ENCODE peak calls at places on chromosomes 5 and 9, in seven cellular contexts. One of them, this sample, is unnamed.

GRCh38 chr5:5344051-5344571 is 78.4 kb upstream of the ICE1 start:
- DNase-seq in mesendoderm: no peak
- DNase-seq in IMR-90: no peak
- DNase-seq in H9: no peak
- DNase-seq in neuronal stem cell: no peak
- DNase-seq in H1: no peak
- DNase-seq in mesenchymal stem cell: no peak
- DNase-seq in this sample: no peak

GRCh38 chr9:126857261-126857960 is 3.0 kb upstream of the ZBTB34 start:
- DNase-seq in mesendoderm: no peak
- DNase-seq in IMR-90: no peak
- DNase-seq in H9: no peak
- DNase-seq in neuronal stem cell: no peak
- DNase-seq in H1: no peak
- DNase-seq in mesenchymal stem cell: no peak
- DNase-seq in this sample: no peak

GRCh38 chr5:51987679-51988209 is 604.5 kb downstream of the ISL1 start:
- DNase-seq in mesendoderm: no peak
- DNase-seq in IMR-90: no peak
- DNase-seq in H9: no peak
- DNase-seq in neuronal stem cell: no peak
- DNase-seq in H1: no peak
- DNase-seq in mesenchymal stem cell: no peak
- DNase-seq in this sample: no peak

GRCh38 chr5:57735754-57736153 is 253.1 kb upstream of the ACTBL2 start:
- DNase-seq in mesendoderm: no peak
- DNase-seq in IMR-90: peak; percentile 96
- DNase-seq in H9: no peak
- DNase-seq in neuronal stem cell: no peak
- DNase-seq in H1: no peak
- DNase-seq in mesenchymal stem cell: peak; percentile 88
- DNase-seq in this sample: peak; percentile 81

GRCh38 chr9:131013771-131014676 is 5.0 kb downstream of the LAMC3 start:
- DNase-seq in mesendoderm: no peak
- DNase-seq in IMR-90: no peak
- DNase-seq in H9: no peak
- DNase-seq in neuronal stem cell: no peak
- DNase-seq in H1: no peak
- DNase-seq in mesenchymal stem cell: no peak
- DNase-seq in this sample: no peak

GRCh38 chr5:74519161-74519571 is 121.4 kb downstream of the ENC1 start:
- DNase-seq in mesendoderm: peak; percentile 52
- DNase-seq in IMR-90: no peak
- DNase-seq in H9: no peak
- DNase-seq in neuronal stem cell: no peak
- DNase-seq in H1: no peak
- DNase-seq in mesenchymal stem cell: no peak
- DNase-seq in this sample: no peak

GRCh38 chr9:684055-684949 is 157.2 kb upstream of the DMRT1 start:
- DNase-seq in mesendoderm: peak; percentile 76
- DNase-seq in IMR-90: peak; percentile 81
- DNase-seq in H9: peak; percentile 44
- DNase-seq in neuronal stem cell: peak; percentile 54
- DNase-seq in H1: no peak
- DNase-seq in mesenchymal stem cell: peak; percentile 73
- DNase-seq in this sample: no peak

GRCh38 chr9:74760031-74760700 is 127.6 kb downstream of the TRPM6 start:
- DNase-seq in mesendoderm: no peak
- DNase-seq in IMR-90: peak; percentile 97
- DNase-seq in H9: no peak
- DNase-seq in neuronal stem cell: no peak
- DNase-seq in H1: no peak
- DNase-seq in mesenchymal stem cell: peak; percentile 85
- DNase-seq in this sample: peak; percentile 91

GRCh38 chr5:108315829-108316228 is 66.1 kb downstream of the FBXL17 start:
- DNase-seq in mesendoderm: no peak
- DNase-seq in IMR-90: peak; percentile 23
- DNase-seq in H9: no peak
- DNase-seq in neuronal stem cell: no peak
- DNase-seq in H1: no peak
- DNase-seq in mesenchymal stem cell: no peak
- DNase-seq in this sample: no peak

GRCh38 chr5:178476531-178476930 is 113.7 kb downstream of the COL23A1 start:
- DNase-seq in mesendoderm: no peak
- DNase-seq in IMR-90: no peak
- DNase-seq in H9: no peak
- DNase-seq in neuronal stem cell: no peak
- DNase-seq in H1: no peak
- DNase-seq in mesenchymal stem cell: no peak
- DNase-seq in this sample: no peak

GRCh38 chr9:91192379-91192775 is 169.3 kb downstream of the AUH start:
- DNase-seq in mesendoderm: no peak
- DNase-seq in IMR-90: peak; percentile 42
- DNase-seq in H9: no peak
- DNase-seq in neuronal stem cell: no peak
- DNase-seq in H1: peak; percentile 24
- DNase-seq in mesenchymal stem cell: peak; percentile 69
- DNase-seq in this sample: no peak

GRCh38 chr5:31225118-31225517 is 31.6 kb downstream of the CDH6 start:
- DNase-seq in mesendoderm: no peak
- DNase-seq in IMR-90: peak; percentile 98
- DNase-seq in H9: no peak
- DNase-seq in neuronal stem cell: no peak
- DNase-seq in H1: no peak
- DNase-seq in mesenchymal stem cell: peak; percentile 58
- DNase-seq in this sample: no peak

GRCh38 chr9:135346438-135347050 is 133.0 kb upstream of the PPP1R26 start:
- DNase-seq in mesendoderm: no peak
- DNase-seq in IMR-90: no peak
- DNase-seq in H9: no peak
- DNase-seq in neuronal stem cell: no peak
- DNase-seq in H1: no peak
- DNase-seq in mesenchymal stem cell: no peak
- DNase-seq in this sample: no peak

GRCh38 chr5:57655228-57655627 is 172.6 kb upstream of the ACTBL2 start:
- DNase-seq in mesendoderm: no peak
- DNase-seq in IMR-90: no peak
- DNase-seq in H9: no peak
- DNase-seq in neuronal stem cell: no peak
- DNase-seq in H1: no peak
- DNase-seq in mesenchymal stem cell: no peak
- DNase-seq in this sample: no peak

GRCh38 chr5:112373888-112374287 is 45.2 kb downstream of the EPB41L4A start:
- DNase-seq in mesendoderm: no peak
- DNase-seq in IMR-90: no peak
- DNase-seq in H9: no peak
- DNase-seq in neuronal stem cell: no peak
- DNase-seq in H1: no peak
- DNase-seq in mesenchymal stem cell: no peak
- DNase-seq in this sample: no peak

GRCh38 chr9:71515103-71515502 is 253.2 kb downstream of the CEMIP2 start:
- DNase-seq in mesendoderm: no peak
- DNase-seq in IMR-90: no peak
- DNase-seq in H9: no peak
- DNase-seq in neuronal stem cell: no peak
- DNase-seq in H1: no peak
- DNase-seq in mesenchymal stem cell: no peak
- DNase-seq in this sample: no peak

GRCh38 chr9:34378376-34379060 is 1.8 kb upstream of the MYORG start:
- DNase-seq in mesendoderm: no peak
- DNase-seq in IMR-90: no peak
- DNase-seq in H9: no peak
- DNase-seq in neuronal stem cell: no peak
- DNase-seq in H1: no peak
- DNase-seq in mesenchymal stem cell: no peak
- DNase-seq in this sample: no peak

GRCh38 chr5:170753311-170753710 is 30.2 kb upstream of the GABRP start:
- DNase-seq in mesendoderm: no peak
- DNase-seq in IMR-90: no peak
- DNase-seq in H9: no peak
- DNase-seq in neuronal stem cell: no peak
- DNase-seq in H1: no peak
- DNase-seq in mesenchymal stem cell: no peak
- DNase-seq in this sample: no peak

GRCh38 chr5:135094339-135095051 is 60.5 kb upstream of the PITX1 start:
- DNase-seq in mesendoderm: no peak
- DNase-seq in IMR-90: no peak
- DNase-seq in H9: no peak
- DNase-seq in neuronal stem cell: no peak
- DNase-seq in H1: no peak
- DNase-seq in mesenchymal stem cell: no peak
- DNase-seq in this sample: no peak

GRCh38 chr9:133803028-133803585 is 65.0 kb upstream of the SARDH start:
- DNase-seq in mesendoderm: no peak
- DNase-seq in IMR-90: peak; percentile 33
- DNase-seq in H9: no peak
- DNase-seq in neuronal stem cell: no peak
- DNase-seq in H1: no peak
- DNase-seq in mesenchymal stem cell: peak; percentile 58
- DNase-seq in this sample: peak; percentile 37

GRCh38 chr9:88824711-88825110 is 166.6 kb upstream of the S1PR3 start:
- DNase-seq in mesendoderm: no peak
- DNase-seq in IMR-90: no peak
- DNase-seq in H9: no peak
- DNase-seq in neuronal stem cell: no peak
- DNase-seq in H1: no peak
- DNase-seq in mesenchymal stem cell: no peak
- DNase-seq in this sample: no peak

GRCh38 chr5:176534640-176535039 is 2.6 kb downstream of the RNF44 start:
- DNase-seq in mesendoderm: no peak
- DNase-seq in IMR-90: no peak
- DNase-seq in H9: no peak
- DNase-seq in neuronal stem cell: no peak
- DNase-seq in H1: no peak
- DNase-seq in mesenchymal stem cell: no peak
- DNase-seq in this sample: no peak

GRCh38 chr5:34657550-34657921 is 1.4 kb downstream of the RAI14 start:
- DNase-seq in mesendoderm: peak; percentile 72
- DNase-seq in IMR-90: peak; percentile 42
- DNase-seq in H9: no peak
- DNase-seq in neuronal stem cell: no peak
- DNase-seq in H1: no peak
- DNase-seq in mesenchymal stem cell: peak; percentile 72
- DNase-seq in this sample: no peak

GRCh38 chr5:42985129-42986037 is 54.7 kb downstream of the ANXA2R start:
- DNase-seq in mesendoderm: no peak
- DNase-seq in IMR-90: peak; percentile 88
- DNase-seq in H9: no peak
- DNase-seq in neuronal stem cell: no peak
- DNase-seq in H1: no peak
- DNase-seq in mesenchymal stem cell: peak; percentile 82
- DNase-seq in this sample: peak; percentile 63

GRCh38 chr5:100306000-100306399 is 229.2 kb upstream of the FAM174A start:
- DNase-seq in mesendoderm: no peak
- DNase-seq in IMR-90: no peak
- DNase-seq in H9: no peak
- DNase-seq in neuronal stem cell: no peak
- DNase-seq in H1: no peak
- DNase-seq in mesenchymal stem cell: no peak
- DNase-seq in this sample: no peak

DNA sequence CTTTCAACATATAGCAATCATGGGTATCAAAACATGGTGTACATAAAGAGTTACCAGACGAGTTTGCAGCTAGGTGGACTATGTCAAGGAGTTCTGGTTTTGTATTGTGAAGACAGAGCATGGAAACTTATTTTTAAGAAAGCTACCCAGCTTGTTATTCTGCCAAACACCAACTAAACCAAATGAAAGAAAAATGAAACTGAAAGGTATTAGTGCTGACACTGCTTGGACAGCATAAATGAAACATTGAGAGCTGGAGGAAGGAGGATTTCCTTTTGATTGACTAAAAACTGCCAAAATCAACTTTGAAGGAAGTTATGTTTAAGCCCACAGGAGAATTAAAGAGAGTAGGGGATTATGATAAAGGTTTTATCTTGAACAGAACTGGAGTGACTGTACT is 766.3 kb downstream of the PTPRD start:
- DNase-seq in mesendoderm: no peak
- DNase-seq in IMR-90: no peak
- DNase-seq in H9: no peak
- DNase-seq in neuronal stem cell: no peak
- DNase-seq in H1: no peak
- DNase-seq in mesenchymal stem cell: no peak
- DNase-seq in this sample: no peak
- H2BK5ac ChIP-seq in mesendoderm: no peak overlapping the region
- H2BK5ac ChIP-seq in IMR-90: no peak overlapping the region
- H2BK5ac ChIP-seq in H9: no peak overlapping the region
- H2BK5ac ChIP-seq in neuronal stem cell: no peak overlapping the region
- H2BK5ac ChIP-seq in H1: no peak overlapping the region
- H2BK5ac ChIP-seq in mesenchymal stem cell: no peak overlapping the region
- H2BK5ac ChIP-seq in this sample: no peak overlapping the region

GRCh38 chr5:90873033-90873517 is 314.5 kb downstream of the ADGRV1 start:
- DNase-seq in mesendoderm: no peak
- DNase-seq in IMR-90: no peak
- DNase-seq in H9: no peak
- DNase-seq in neuronal stem cell: no peak
- DNase-seq in H1: no peak
- DNase-seq in mesenchymal stem cell: no peak
- DNase-seq in this sample: no peak
- H3K4me2 ChIP-seq in mesendoderm: no peak overlapping the region
- H3K4me2 ChIP-seq in IMR-90: no peak overlapping the region
- H3K4me2 ChIP-seq in H9: no peak overlapping the region
- H3K4me2 ChIP-seq in neuronal stem cell: no peak overlapping the region
- H3K4me2 ChIP-seq in H1: no peak overlapping the region
- H3K4me2 ChIP-seq in mesenchymal stem cell: no peak overlapping the region
- H3K4me2 ChIP-seq in this sample: no peak overlapping the region

GRCh38 chr9:137988051-137988450 is 110.5 kb downstream of the CACNA1B start:
- DNase-seq in mesendoderm: no peak
- DNase-seq in IMR-90: no peak
- DNase-seq in H9: no peak
- DNase-seq in neuronal stem cell: no peak
- DNase-seq in H1: peak; percentile 7
- DNase-seq in mesenchymal stem cell: no peak
- DNase-seq in this sample: no peak

GRCh38 chr9:137989999-137990715 is 112.6 kb downstream of the CACNA1B start:
- DNase-seq in mesendoderm: no peak
- DNase-seq in IMR-90: no peak
- DNase-seq in H9: no peak
- DNase-seq in neuronal stem cell: no peak
- DNase-seq in H1: peak; percentile 29
- DNase-seq in mesenchymal stem cell: no peak
- DNase-seq in this sample: no peak

GRCh38 chr9:137987244-137988030 is 109.9 kb downstream of the CACNA1B start:
- DNase-seq in mesendoderm: peak; percentile 16
- DNase-seq in IMR-90: no peak
- DNase-seq in H9: no peak
- DNase-seq in neuronal stem cell: no peak
- DNase-seq in H1: peak; percentile 13
- DNase-seq in mesenchymal stem cell: no peak
- DNase-seq in this sample: peak; percentile 43

GRCh38 chr9:137989156-137989555 is 111.6 kb downstream of the CACNA1B start:
- DNase-seq in mesendoderm: no peak
- DNase-seq in IMR-90: no peak
- DNase-seq in H9: no peak
- DNase-seq in neuronal stem cell: no peak
- DNase-seq in H1: peak; percentile 8
- DNase-seq in mesenchymal stem cell: no peak
- DNase-seq in this sample: no peak

GRCh38 chr9:137988701-137989100 is 111.1 kb downstream of the CACNA1B start:
- DNase-seq in mesendoderm: no peak
- DNase-seq in IMR-90: no peak
- DNase-seq in H9: no peak
- DNase-seq in neuronal stem cell: no peak
- DNase-seq in H1: peak; percentile 17
- DNase-seq in mesenchymal stem cell: no peak
- DNase-seq in this sample: no peak
- H2BK5ac ChIP-seq in mesendoderm: no peak overlapping the region
- H2BK5ac ChIP-seq in IMR-90: no peak overlapping the region
- H2BK5ac ChIP-seq in H9: no peak overlapping the region
- H2BK5ac ChIP-seq in neuronal stem cell: no peak overlapping the region
- H2BK5ac ChIP-seq in H1: no peak overlapping the region
- H2BK5ac ChIP-seq in mesenchymal stem cell: no peak overlapping the region
- H2BK5ac ChIP-seq in this sample: no peak overlapping the region

GRCh38 chr5:103336967-103337366 is 78.4 kb downstream of the MACIR start:
- DNase-seq in mesendoderm: no peak
- DNase-seq in IMR-90: no peak
- DNase-seq in H9: no peak
- DNase-seq in neuronal stem cell: no peak
- DNase-seq in H1: no peak
- DNase-seq in mesenchymal stem cell: no peak
- DNase-seq in this sample: no peak
- H3K4me2 ChIP-seq in mesendoderm: no peak overlapping the region
- H3K4me2 ChIP-seq in IMR-90: no peak overlapping the region
- H3K4me2 ChIP-seq in H9: no peak overlapping the region
- H3K4me2 ChIP-seq in neuronal stem cell: no peak overlapping the region
- H3K4me2 ChIP-seq in H1: no peak overlapping the region
- H3K4me2 ChIP-seq in mesenchymal stem cell: no peak overlapping the region
- H3K4me2 ChIP-seq in this sample: no peak overlapping the region